ENCODE peak calls at places on chromosome 6, in eight cellular contexts. One of them, this sample, is unnamed.

GRCh38 chr6:109306733-109307132 is 75.5 kb downstream of the CD164 start:
- DNase-seq in lower leg skin: no peak
- DNase-seq in HT-29: no peak
- DNase-seq in body of pancreas: no peak
- DNase-seq in OCI-LY7: no peak
- DNase-seq in IMR-90: no peak
- DNase-seq in activated CD4-positive, alpha-beta T cell treated with anti-CD3 and anti-CD28 coated beads, Interleukin-2, amount 50 U/mL, for 1 hour: no peak
- DNase-seq in choroid plexus epithelial cell: no peak
- DNase-seq in this sample: peak

GRCh38 chr6:90397929-90398674 is 101.5 kb upstream of the BACH2 start:
- DNase-seq in lower leg skin: no peak
- DNase-seq in IMR-90: peak
- DNase-seq in choroid plexus epithelial cell: peak
- DNase-seq in OCI-LY7: no peak
- DNase-seq in body of pancreas: peak
- DNase-seq in activated CD4-positive, alpha-beta T cell treated with anti-CD3 and anti-CD28 coated beads, Interleukin-2, amount 50 U/mL, for 1 hour: peak
- DNase-seq in HT-29: no peak
- DNase-seq in this sample: no peak

GRCh38 chr6:36820700-36821580 is 18.3 kb downstream of the CPNE5 start:
- DNase-seq in body of pancreas: no peak
- DNase-seq in activated CD4-positive, alpha-beta T cell treated with anti-CD3 and anti-CD28 coated beads, Interleukin-2, amount 50 U/mL, for 1 hour: no peak
- DNase-seq in OCI-LY7: no peak
- DNase-seq in choroid plexus epithelial cell: peak
- DNase-seq in IMR-90: peak
- DNase-seq in HT-29: no peak
- DNase-seq in lower leg skin: no peak
- DNase-seq in this sample: no peak

GRCh38 chr6:38100380-38100779 is 280.9 kb downstream of the ZFAND3 start:
- DNase-seq in activated CD4-positive, alpha-beta T cell treated with anti-CD3 and anti-CD28 coated beads, Interleukin-2, amount 50 U/mL, for 1 hour: no peak
- DNase-seq in choroid plexus epithelial cell: no peak
- DNase-seq in OCI-LY7: no peak
- DNase-seq in IMR-90: no peak
- DNase-seq in body of pancreas: no peak
- DNase-seq in HT-29: no peak
- DNase-seq in lower leg skin: no peak
- DNase-seq in this sample: no peak

GRCh38 chr6:109332748-109333147 is 49.5 kb downstream of the CD164 start:
- DNase-seq in body of pancreas: no peak
- DNase-seq in IMR-90: no peak
- DNase-seq in activated CD4-positive, alpha-beta T cell treated with anti-CD3 and anti-CD28 coated beads, Interleukin-2, amount 50 U/mL, for 1 hour: no peak
- DNase-seq in HT-29: peak
- DNase-seq in choroid plexus epithelial cell: no peak
- DNase-seq in OCI-LY7: peak
- DNase-seq in lower leg skin: no peak
- DNase-seq in this sample: peak

GRCh38 chr6:31407699-31408098 is 4.3 kb downstream of the MICA start:
- DNase-seq in HT-29: peak
- DNase-seq in body of pancreas: no peak
- DNase-seq in activated CD4-positive, alpha-beta T cell treated with anti-CD3 and anti-CD28 coated beads, Interleukin-2, amount 50 U/mL, for 1 hour: no peak
- DNase-seq in lower leg skin: no peak
- DNase-seq in IMR-90: peak
- DNase-seq in choroid plexus epithelial cell: peak
- DNase-seq in OCI-LY7: no peak
- DNase-seq in this sample: no peak

GRCh38 chr6:14966902-14967711 is 278.8 kb upstream of the JARID2 start:
- DNase-seq in lower leg skin: no peak
- DNase-seq in body of pancreas: no peak
- DNase-seq in HT-29: no peak
- DNase-seq in activated CD4-positive, alpha-beta T cell treated with anti-CD3 and anti-CD28 coated beads, Interleukin-2, amount 50 U/mL, for 1 hour: no peak
- DNase-seq in OCI-LY7: no peak
- DNase-seq in IMR-90: no peak
- DNase-seq in choroid plexus epithelial cell: no peak
- DNase-seq in this sample: peak

GRCh38 chr6:4775591-4776492 is at the start of gene CDYL:
- DNase-seq in activated CD4-positive, alpha-beta T cell treated with anti-CD3 and anti-CD28 coated beads, Interleukin-2, amount 50 U/mL, for 1 hour: peak
- DNase-seq in OCI-LY7: peak
- DNase-seq in IMR-90: peak
- DNase-seq in HT-29: peak
- DNase-seq in choroid plexus epithelial cell: peak
- DNase-seq in body of pancreas: peak
- DNase-seq in lower leg skin: peak
- DNase-seq in this sample: peak

GRCh38 chr6:1618305-1619105 is 8.8 kb downstream of the FOXC1 start:
- DNase-seq in HT-29: no peak
- DNase-seq in lower leg skin: no peak
- DNase-seq in IMR-90: no peak
- DNase-seq in OCI-LY7: no peak
- DNase-seq in choroid plexus epithelial cell: no peak
- DNase-seq in activated CD4-positive, alpha-beta T cell treated with anti-CD3 and anti-CD28 coated beads, Interleukin-2, amount 50 U/mL, for 1 hour: no peak
- DNase-seq in body of pancreas: no peak
- DNase-seq in this sample: no peak

GRCh38 chr6:108080010-108080780 is 5.7 kb upstream of the OSTM1 start:
- DNase-seq in OCI-LY7: no peak
- DNase-seq in lower leg skin: no peak
- DNase-seq in IMR-90: peak
- DNase-seq in body of pancreas: no peak
- DNase-seq in activated CD4-positive, alpha-beta T cell treated with anti-CD3 and anti-CD28 coated beads, Interleukin-2, amount 50 U/mL, for 1 hour: no peak
- DNase-seq in HT-29: peak
- DNase-seq in choroid plexus epithelial cell: peak
- DNase-seq in this sample: no peak

GRCh38 chr6:106309024-106309423 is 16.5 kb downstream of the ATG5 start:
- DNase-seq in lower leg skin: no peak
- DNase-seq in body of pancreas: no peak
- DNase-seq in choroid plexus epithelial cell: no peak
- DNase-seq in HT-29: no peak
- DNase-seq in IMR-90: no peak
- DNase-seq in OCI-LY7: no peak
- DNase-seq in activated CD4-positive, alpha-beta T cell treated with anti-CD3 and anti-CD28 coated beads, Interleukin-2, amount 50 U/mL, for 1 hour: no peak
- DNase-seq in this sample: no peak

GRCh38 chr6:38522322-38522721 is 117.4 kb downstream of the BTBD9 start:
- DNase-seq in lower leg skin: no peak
- DNase-seq in activated CD4-positive, alpha-beta T cell treated with anti-CD3 and anti-CD28 coated beads, Interleukin-2, amount 50 U/mL, for 1 hour: no peak
- DNase-seq in OCI-LY7: no peak
- DNase-seq in choroid plexus epithelial cell: peak
- DNase-seq in body of pancreas: no peak
- DNase-seq in IMR-90: peak
- DNase-seq in HT-29: no peak
- DNase-seq in this sample: no peak

GRCh38 chr6:14876778-14877613 is 368.9 kb upstream of the JARID2 start:
- DNase-seq in HT-29: no peak
- DNase-seq in OCI-LY7: peak
- DNase-seq in choroid plexus epithelial cell: peak
- DNase-seq in IMR-90: peak
- DNase-seq in lower leg skin: peak
- DNase-seq in activated CD4-positive, alpha-beta T cell treated with anti-CD3 and anti-CD28 coated beads, Interleukin-2, amount 50 U/mL, for 1 hour: no peak
- DNase-seq in body of pancreas: no peak
- DNase-seq in this sample: no peak

GRCh38 chr6:163398104-163398503 is 16.4 kb upstream of the QKI start:
- DNase-seq in choroid plexus epithelial cell: peak
- DNase-seq in HT-29: no peak
- DNase-seq in body of pancreas: no peak
- DNase-seq in IMR-90: no peak
- DNase-seq in activated CD4-positive, alpha-beta T cell treated with anti-CD3 and anti-CD28 coated beads, Interleukin-2, amount 50 U/mL, for 1 hour: no peak
- DNase-seq in OCI-LY7: no peak
- DNase-seq in lower leg skin: no peak
- DNase-seq in this sample: no peak

GRCh38 chr6:35034411-35035171 is 106.5 kb downstream of the TCP11 start:
- DNase-seq in IMR-90: no peak
- DNase-seq in HT-29: no peak
- DNase-seq in choroid plexus epithelial cell: no peak
- DNase-seq in activated CD4-positive, alpha-beta T cell treated with anti-CD3 and anti-CD28 coated beads, Interleukin-2, amount 50 U/mL, for 1 hour: no peak
- DNase-seq in OCI-LY7: no peak
- DNase-seq in body of pancreas: peak
- DNase-seq in lower leg skin: no peak
- DNase-seq in this sample: peak

GRCh38 chr6:159043986-159044385 is 805 bp downstream of the TAGAP start:
- DNase-seq in activated CD4-positive, alpha-beta T cell treated with anti-CD3 and anti-CD28 coated beads, Interleukin-2, amount 50 U/mL, for 1 hour: peak
- DNase-seq in lower leg skin: no peak
- DNase-seq in HT-29: no peak
- DNase-seq in OCI-LY7: peak
- DNase-seq in body of pancreas: no peak
- DNase-seq in choroid plexus epithelial cell: no peak
- DNase-seq in IMR-90: no peak
- DNase-seq in this sample: no peak

GRCh38 chr6:100553243-100553642 is 88.5 kb upstream of the SIM1 start:
- DNase-seq in OCI-LY7: no peak
- DNase-seq in lower leg skin: no peak
- DNase-seq in body of pancreas: no peak
- DNase-seq in HT-29: no peak
- DNase-seq in activated CD4-positive, alpha-beta T cell treated with anti-CD3 and anti-CD28 coated beads, Interleukin-2, amount 50 U/mL, for 1 hour: no peak
- DNase-seq in choroid plexus epithelial cell: no peak
- DNase-seq in IMR-90: no peak
- DNase-seq in this sample: peak

GRCh38 chr6:104623052-104623690 is 236.5 kb downstream of the HACE1 start:
- DNase-seq in HT-29: no peak
- DNase-seq in body of pancreas: no peak
- DNase-seq in lower leg skin: no peak
- DNase-seq in activated CD4-positive, alpha-beta T cell treated with anti-CD3 and anti-CD28 coated beads, Interleukin-2, amount 50 U/mL, for 1 hour: no peak
- DNase-seq in choroid plexus epithelial cell: peak
- DNase-seq in IMR-90: no peak
- DNase-seq in OCI-LY7: peak
- DNase-seq in this sample: no peak